ENCODE peak calls at places on chromosomes 6 and 20, in six cellular contexts. One of them, this sample, is unnamed.

GRCh38 chr20:45100563-45101245 is at the start of gene KCNS1:
- DNase-seq in activated CD4-positive, CD25-positive, alpha-beta regulatory T cell: no peak
- DNase-seq in T-helper 9 cell: no peak
- DNase-seq in AG09309: no peak
- DNase-seq in occipital lobe: peak
- DNase-seq in prostate gland: no peak
- DNase-seq in this sample: no peak

GRCh38 chr6:96794980-96795379 is 42.3 kb downstream of the GPR63 start:
- DNase-seq in AG09309: no peak
- DNase-seq in activated CD4-positive, CD25-positive, alpha-beta regulatory T cell: no peak
- DNase-seq in prostate gland: no peak
- DNase-seq in occipital lobe: no peak
- DNase-seq in T-helper 9 cell: no peak
- DNase-seq in this sample: no peak

GRCh38 chr6:10395171-10395945 is 19.5 kb downstream of the TFAP2A start:
- DNase-seq in T-helper 9 cell: no peak
- DNase-seq in prostate gland: no peak
- DNase-seq in AG09309: no peak
- DNase-seq in occipital lobe: no peak
- DNase-seq in activated CD4-positive, CD25-positive, alpha-beta regulatory T cell: no peak
- DNase-seq in this sample: peak

GRCh38 chr6:13522639-13523038 is 35.2 kb upstream of the GFOD1 start:
- DNase-seq in prostate gland: no peak
- DNase-seq in T-helper 9 cell: no peak
- DNase-seq in AG09309: peak
- DNase-seq in occipital lobe: no peak
- DNase-seq in activated CD4-positive, CD25-positive, alpha-beta regulatory T cell: no peak
- DNase-seq in this sample: no peak

GRCh38 chr6:120005292-120005976 is 655.9 kb upstream of the MAN1A1 start:
- DNase-seq in prostate gland: no peak
- DNase-seq in T-helper 9 cell: no peak
- DNase-seq in AG09309: no peak
- DNase-seq in activated CD4-positive, CD25-positive, alpha-beta regulatory T cell: no peak
- DNase-seq in occipital lobe: no peak
- DNase-seq in this sample: peak

GRCh38 chr20:60976139-60976538 is 275.9 kb upstream of the CDH4 start:
- DNase-seq in occipital lobe: no peak
- DNase-seq in prostate gland: no peak
- DNase-seq in T-helper 9 cell: no peak
- DNase-seq in AG09309: no peak
- DNase-seq in activated CD4-positive, CD25-positive, alpha-beta regulatory T cell: no peak
- DNase-seq in this sample: no peak

GRCh38 chr6:79718509-79719247 is 87.5 kb downstream of the SH3BGRL2 start:
- DNase-seq in T-helper 9 cell: no peak
- DNase-seq in prostate gland: no peak
- DNase-seq in occipital lobe: no peak
- DNase-seq in activated CD4-positive, CD25-positive, alpha-beta regulatory T cell: no peak
- DNase-seq in AG09309: peak
- DNase-seq in this sample: no peak

GRCh38 chr6:116405663-116406329 is 35.0 kb downstream of the DSE start:
- DNase-seq in T-helper 9 cell: no peak
- DNase-seq in occipital lobe: no peak
- DNase-seq in activated CD4-positive, CD25-positive, alpha-beta regulatory T cell: no peak
- DNase-seq in AG09309: no peak
- DNase-seq in prostate gland: no peak
- DNase-seq in this sample: no peak

GRCh38 chr20:10992776-10993175 is 319.0 kb upstream of the JAG1 start:
- DNase-seq in prostate gland: no peak
- DNase-seq in occipital lobe: no peak
- DNase-seq in AG09309: no peak
- DNase-seq in activated CD4-positive, CD25-positive, alpha-beta regulatory T cell: no peak
- DNase-seq in T-helper 9 cell: no peak
- DNase-seq in this sample: no peak

GRCh38 chr6:37218061-37218460 is 39.5 kb upstream of the TBC1D22B start:
- DNase-seq in AG09309: no peak
- DNase-seq in activated CD4-positive, CD25-positive, alpha-beta regulatory T cell: no peak
- DNase-seq in prostate gland: no peak
- DNase-seq in T-helper 9 cell: no peak
- DNase-seq in occipital lobe: no peak
- DNase-seq in this sample: no peak

GRCh38 chr6:73340048-73340447 is 14.0 kb downstream of the DPPA5 start:
- DNase-seq in activated CD4-positive, CD25-positive, alpha-beta regulatory T cell: no peak
- DNase-seq in AG09309: no peak
- DNase-seq in T-helper 9 cell: no peak
- DNase-seq in occipital lobe: no peak
- DNase-seq in prostate gland: no peak
- DNase-seq in this sample: no peak

GRCh38 chr6:105452924-105453756 is 50.3 kb upstream of the PREP start:
- DNase-seq in activated CD4-positive, CD25-positive, alpha-beta regulatory T cell: peak
- DNase-seq in prostate gland: no peak
- DNase-seq in AG09309: no peak
- DNase-seq in T-helper 9 cell: peak
- DNase-seq in occipital lobe: peak
- DNase-seq in this sample: no peak

GRCh38 chr20:62044671-62045070 is 21.0 kb downstream of the TAF4 start:
- DNase-seq in occipital lobe: no peak
- DNase-seq in T-helper 9 cell: no peak
- DNase-seq in AG09309: no peak
- DNase-seq in activated CD4-positive, CD25-positive, alpha-beta regulatory T cell: no peak
- DNase-seq in prostate gland: no peak
- DNase-seq in this sample: no peak

GRCh38 chr6:73285674-73286283 is 22.8 kb upstream of the KHDC1 start:
- DNase-seq in occipital lobe: no peak
- DNase-seq in AG09309: peak
- DNase-seq in activated CD4-positive, CD25-positive, alpha-beta regulatory T cell: no peak
- DNase-seq in T-helper 9 cell: no peak
- DNase-seq in prostate gland: no peak
- DNase-seq in this sample: peak

GRCh38 chr6:11258260-11259237 is 26.1 kb upstream of the NEDD9 start:
- DNase-seq in occipital lobe: no peak
- DNase-seq in T-helper 9 cell: no peak
- DNase-seq in prostate gland: no peak
- DNase-seq in AG09309: no peak
- DNase-seq in activated CD4-positive, CD25-positive, alpha-beta regulatory T cell: peak
- DNase-seq in this sample: no peak

GRCh38 chr6:36345681-36346417 is 9.2 kb upstream of the BNIP5 start:
- DNase-seq in occipital lobe: no peak
- DNase-seq in activated CD4-positive, CD25-positive, alpha-beta regulatory T cell: no peak
- DNase-seq in AG09309: no peak
- DNase-seq in T-helper 9 cell: no peak
- DNase-seq in prostate gland: no peak
- DNase-seq in this sample: no peak

GRCh38 chr20:35146299-35146921 is 726 bp downstream of the EDEM2 start:
- DNase-seq in occipital lobe: no peak
- DNase-seq in T-helper 9 cell: no peak
- DNase-seq in prostate gland: no peak
- DNase-seq in activated CD4-positive, CD25-positive, alpha-beta regulatory T cell: no peak
- DNase-seq in AG09309: no peak
- DNase-seq in this sample: peak

GRCh38 chr6:45421700-45422540 is 44.2 kb upstream of the SUPT3H start:
- DNase-seq in activated CD4-positive, CD25-positive, alpha-beta regulatory T cell: peak
- DNase-seq in AG09309: no peak
- DNase-seq in T-helper 9 cell: peak
- DNase-seq in occipital lobe: peak
- DNase-seq in prostate gland: peak
- DNase-seq in this sample: peak

GRCh38 chr20:37649017-37649416 is 44.8 kb upstream of the CTNNBL1 start:
- DNase-seq in T-helper 9 cell: no peak
- DNase-seq in AG09309: no peak
- DNase-seq in prostate gland: no peak
- DNase-seq in occipital lobe: no peak
- DNase-seq in activated CD4-positive, CD25-positive, alpha-beta regulatory T cell: no peak
- DNase-seq in this sample: no peak

GRCh38 chr6:111238464-111239119 is 151.3 kb downstream of the SLC16A10 start:
- DNase-seq in T-helper 9 cell: no peak
- DNase-seq in activated CD4-positive, CD25-positive, alpha-beta regulatory T cell: no peak
- DNase-seq in occipital lobe: no peak
- DNase-seq in AG09309: no peak
- DNase-seq in prostate gland: no peak
- DNase-seq in this sample: no peak

GRCh38 chr6:144335914-144336313 is 50.8 kb downstream of the UTRN start:
- DNase-seq in AG09309: no peak
- DNase-seq in T-helper 9 cell: no peak
- DNase-seq in activated CD4-positive, CD25-positive, alpha-beta regulatory T cell: no peak
- DNase-seq in occipital lobe: no peak
- DNase-seq in prostate gland: no peak
- DNase-seq in this sample: no peak

GRCh38 chr6:150068786-150069648 is at the start of gene ULBP3:
- DNase-seq in prostate gland: peak
- DNase-seq in AG09309: peak
- DNase-seq in T-helper 9 cell: peak
- DNase-seq in activated CD4-positive, CD25-positive, alpha-beta regulatory T cell: peak
- DNase-seq in occipital lobe: peak
- DNase-seq in this sample: peak

GRCh38 chr20:58722877-58723627 is 30.5 kb downstream of the NPEPL1 start:
- DNase-seq in AG09309: no peak
- DNase-seq in T-helper 9 cell: no peak
- DNase-seq in prostate gland: no peak
- DNase-seq in activated CD4-positive, CD25-positive, alpha-beta regulatory T cell: no peak
- DNase-seq in occipital lobe: no peak
- DNase-seq in this sample: no peak

This sample was measured in NCI-H1105 treated with DMSO at 0.1 percent for 48 hours.